ENCODE peak calls at places on chromosomes 11 and 22, in seven cellular contexts. I is ovary, L is cardiac fibroblast, H is choroid plexus epithelial cell, B is stomach, S is fibroblast of lung, N is AG04450. M is an unnamed sample.

GRCh38 chr11:80155412-80156017 is 714.7 kb upstream of the TENM4 start:
- DNase-seq in I (no peak), L (peak), H (peak), B (no peak), S (no peak), N (no peak), M (peak)

GRCh38 chr22:19974233-19974861 is 32.7 kb upstream of the TXNRD2 start:
- DNase-seq in I (no peak), L (peak), H (peak), B (peak), S (peak), N (no peak), M (peak)

GRCh38 chr22:31912402-31912733 is 32.0 kb upstream of the YWHAH start:
- DNase-seq in I (no peak), L (peak), H (no peak), B (no peak), S (no peak), N (no peak), M (no peak)

GRCh38 chr11:46450846-46451470 is 59.4 kb upstream of the CHRM4 start:
- DNase-seq in I (no peak), L (peak), H (peak), B (no peak), S (peak), N (no peak), M (no peak)

GRCh38 chr11:73294604-73295003 is 13.5 kb upstream of the ARHGEF17 start:
- DNase-seq in I (no peak), L (no peak), H (no peak), B (no peak), S (no peak), N (no peak), M (no peak)

GRCh38 chr22:45626198-45626651 is 45.4 kb upstream of the ATXN10 start:
- DNase-seq in I (no peak), L (no peak), H (no peak), B (peak), S (no peak), N (no peak), M (no peak)

GRCh38 chr11:10688401-10688800 is 5.2 kb downstream of the IRAG1 start:
- DNase-seq in I (no peak), L (no peak), H (no peak), B (no peak), S (peak), N (no peak), M (peak)

GRCh38 chr11:1935156-1936071 is 11.7 kb upstream of the MRPL23 start:
- DNase-seq in I (no peak), L (no peak), H (no peak), B (no peak), S (no peak), N (no peak), M (no peak)

GRCh38 chr22:50469377-50470305 is 5.2 kb downstream of the SBF1 start:
- DNase-seq in I (no peak), L (peak), H (peak), B (peak), S (peak), N (no peak), M (peak)

GRCh38 chr22:35312198-35313059 is 12.7 kb downstream of the TOM1 start:
- DNase-seq in I (peak), L (peak), H (peak), B (no peak), S (peak), N (no peak), M (peak)

GRCh38 chr11:22627421-22627820 is 1.8 kb upstream of the FANCF start:
- DNase-seq in I (no peak), L (no peak), H (no peak), B (no peak), S (no peak), N (no peak), M (no peak)

GRCh38 chr11:22625448-22626287 is at the start of gene FANCF:
- DNase-seq in I (peak), L (peak), H (peak), B (peak), S (peak), N (peak), M (peak)

GRCh38 chr11:22626573-22627239 is 1.1 kb upstream of the FANCF start:
- DNase-seq in I (no peak), L (no peak), H (no peak), B (no peak), S (no peak), N (no peak), M (no peak)

GRCh38 chr11:22624742-22625447 is 728 bp downstream of the FANCF start:
- DNase-seq in I (no peak), L (peak), H (peak), B (peak), S (peak), N (no peak), M (peak)
- TF ChIP-seq CTCF in I (peak), L (peak), H (peak), B (no peak), S (peak), N (peak), M (peak)

DNA sequence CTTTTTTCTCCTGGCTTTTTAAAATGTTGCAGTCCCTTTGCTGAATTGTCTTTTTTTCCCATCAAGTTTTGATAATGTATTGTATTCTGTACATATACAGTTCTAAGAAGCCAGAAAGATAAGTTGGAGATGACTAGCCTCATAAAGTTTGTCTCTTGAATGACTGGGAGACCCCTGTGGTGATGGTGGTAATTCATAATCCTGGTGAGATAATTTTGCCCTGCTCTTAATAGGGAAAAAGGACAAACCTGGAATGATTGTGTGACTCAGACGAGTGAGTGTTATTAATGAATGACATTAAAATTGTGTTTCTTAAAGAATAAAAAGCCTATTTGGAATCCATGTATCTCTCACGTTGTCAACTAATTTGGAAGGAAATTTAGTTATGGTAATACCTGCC is 1.2 kb downstream of the HIKESHI start:
- DNase-seq in I (no peak), L (no peak), H (peak), B (no peak), S (peak), N (no peak), M (no peak)
- H3K4me3 ChIP-seq in I (peak), L (peak), H (peak), B (peak), S (peak), N (peak), M (peak)

GRCh38 chr22:47076758-47077157 is 314.3 kb downstream of the TBC1D22A start:
- DNase-seq in I (no peak), L (no peak), H (no peak), B (no peak), S (no peak), N (no peak), M (no peak)
- TF ChIP-seq CTCF in I (no peak), L (no peak), H (no peak), B (no peak), S (no peak), N (no peak), M (no peak)

GRCh38 chr11:102284008-102284407 is 33.3 kb upstream of the BIRC3 start:
- DNase-seq in I (no peak), L (no peak), H (no peak), B (no peak), S (no peak), N (no peak), M (no peak)
- H3K4me3 ChIP-seq in I (no peak), L (no peak), H (no peak), B (no peak), S (no peak), N (no peak), M (no peak)

GRCh38 chr11:70761094-70761905 is 363.0 kb downstream of the CTTN start:
- DNase-seq in I (no peak), L (no peak), H (no peak), B (no peak), S (no peak), N (no peak), M (no peak)
- TF ChIP-seq CTCF in I (no peak), L (no peak), H (no peak), B (no peak), S (no peak), N (no peak), M (no peak)